ENCODE peak calls at places on chromosomes 6 and 20, in ten cellular contexts. E is left kidney; G is stimulated activated CD4-positive, alpha-beta T cell treated with anti-CD3 and anti-CD28 coated beads, Interleukin-1b, Interleukin-23, amount 100 ng/mL, for 48 hours; Y is GM12865; A is mesendoderm; R is AG09319; M is ELR; H is OCI-LY7; Q is GM03348; O is brain microvascular endothelial cell. L is an unnamed sample.
A peak's percentile ranks its signal among the peaks of the same experiment; 100 is the strongest.

GRCh38 chr6:137722749-137723272 is 144.2 kb upstream of the TNFAIP3 start:
- DNase-seq in O (no peak), E (no peak), Y (peak; percentile 79), M (no peak), R (no peak), H (no peak), A (no peak), G (peak; percentile 22), Q (no peak), L (no peak)

GRCh38 chr6:170229396-170229795 is 61.5 kb downstream of the DLL1 start:
- DNase-seq in H (no peak), M (no peak), O (no peak), Y (no peak), E (no peak), G (no peak), Q (no peak), R (no peak), A (no peak), L (no peak)

GRCh38 chr20:1280421-1281102 is 14.5 kb downstream of the SNPH start:
- DNase-seq in R (no peak), E (no peak), A (no peak), Q (no peak), Y (no peak), O (no peak), H (no peak), G (no peak), M (peak; percentile 43), L (peak; percentile 8)

GRCh38 chr6:32491703-32492102 is 38.4 kb downstream of the HLA-DRB5 start:
- DNase-seq in R (no peak), H (no peak), G (no peak), O (no peak), Q (no peak), Y (peak; percentile 24), M (no peak), E (no peak), A (no peak), L (no peak)

GRCh38 chr20:61502433-61502832 is 250.4 kb downstream of the CDH4 start:
- DNase-seq in Q (no peak), Y (no peak), G (no peak), A (no peak), E (no peak), M (peak; percentile 31), O (no peak), R (no peak), H (no peak), L (no peak)

GRCh38 chr20:23156170-23156841 is 70.2 kb upstream of the CD93 start:
- DNase-seq in G (no peak), E (no peak), Q (peak; percentile 75), H (no peak), M (peak; percentile 89), R (no peak), A (no peak), O (peak; percentile 82), Y (no peak), L (peak; percentile 71)

GRCh38 chr20:8690074-8690473 is 378.8 kb upstream of the PLCB4 start:
- DNase-seq in R (no peak), A (no peak), O (no peak), E (no peak), H (no peak), Q (no peak), Y (no peak), G (no peak), M (no peak), L (no peak)

GRCh38 chr20:10603971-10604864 is 69.6 kb downstream of the JAG1 start:
- DNase-seq in R (peak; percentile 62), H (no peak), Q (peak; percentile 87), G (no peak), Y (no peak), A (no peak), M (peak; percentile 90), E (no peak), O (peak; percentile 89), L (peak; percentile 71)

GRCh38 chr20:35773154-35773751 is 1.4 kb downstream of the PHF20 start:
- DNase-seq in O (peak; percentile 33), G (peak; percentile 23), A (peak; percentile 86), E (no peak), M (peak; percentile 28), Q (no peak), Y (peak; percentile 74), R (no peak), H (peak; percentile 40), L (no peak)

GRCh38 chr20:20198011-20198410 is 145.7 kb downstream of the CFAP61 start:
- DNase-seq in E (peak; percentile 19), M (no peak), H (no peak), O (no peak), A (no peak), G (no peak), Y (no peak), Q (no peak), R (no peak), L (no peak)

GRCh38 chr6:112117554-112117953 is 30.2 kb downstream of the FAM229B start:
- DNase-seq in H (no peak), A (no peak), G (no peak), M (peak; percentile 62), Q (peak; percentile 15), Y (no peak), E (no peak), O (peak; percentile 4), R (no peak), L (peak; percentile 16)

GRCh38 chr6:27726620-27727023 is 185.6 kb downstream of the OR2B2 start:
- DNase-seq in H (no peak), O (peak; percentile 60), Y (peak; percentile 63), A (peak; percentile 81), G (peak; percentile 24), M (peak; percentile 75), E (no peak), R (no peak), Q (no peak), L (no peak)

GRCh38 chr6:1561355-1561754 is 48.4 kb upstream of the FOXC1 start:
- DNase-seq in A (peak; percentile 71), O (no peak), R (no peak), Q (no peak), G (no peak), M (no peak), H (no peak), E (no peak), Y (no peak), L (no peak)

GRCh38 chr6:28258877-28259777 is at the start of gene NKAPL:
- DNase-seq in Q (peak; percentile 66), R (no peak), Y (peak; percentile 57), E (peak; percentile 86), A (no peak), H (no peak), O (peak; percentile 66), M (no peak), G (peak; percentile 74), L (no peak)

L was measured in ACHN.